ENCODE peak calls at places on chromosomes 13 and 19, in four cellular contexts. D is right atrium auricular region; N is HT1080; I is CD4-positive, alpha-beta T cell. V is an unnamed sample.

GRCh38 chr13:33932765-33933406 is 114.9 kb downstream of the RFC3 start:
- DNase-seq in N (no peak), I (no peak), D (no peak), V (no peak)

GRCh38 chr13:44305845-44306244 is 67.8 kb upstream of the SERP2 start:
- DNase-seq in D (no peak), N (no peak), I (no peak), V (no peak)

GRCh38 chr19:17889609-17890214 is 18.0 kb downstream of the SLC5A5 start:
- DNase-seq in D (no peak), I (no peak), N (peak), V (peak)

GRCh38 chr19:46591254-46591653 is 9.9 kb upstream of the CALM3 start:
- DNase-seq in D (no peak), I (no peak), N (no peak), V (no peak)

GRCh38 chr19:32599736-32600157 is 18.8 kb downstream of the PDCD5 start:
- DNase-seq in I (peak), D (no peak), N (no peak), V (peak)

GRCh38 chr13:101917475-101917810 is 465.0 kb downstream of the ITGBL1 start:
- DNase-seq in D (no peak), N (no peak), I (no peak), V (no peak)

GRCh38 chr13:21074601-21075302 is 13.4 kb upstream of the LATS2 start:
- DNase-seq in D (peak), I (no peak), N (no peak), V (no peak)

GRCh38 chr19:57056972-57057371 is 62.8 kb upstream of the USP29 start:
- DNase-seq in I (no peak), D (no peak), N (peak), V (no peak)

GRCh38 chr19:32916969-32917611 is 47.5 kb upstream of the SLC7A9 start:
- DNase-seq in N (no peak), I (no peak), D (no peak), V (no peak)

GRCh38 chr19:42512743-42513304 is 15.5 kb downstream of the CEACAM1 start:
- DNase-seq in I (no peak), D (no peak), N (no peak), V (no peak)

GRCh38 chr13:50584856-50585580 is 258.5 kb downstream of the DLEU7 start:
- DNase-seq in D (no peak), I (no peak), N (no peak), V (no peak)

GRCh38 chr13:114310961-114311360 is 3.3 kb upstream of the CHAMP1 start:
- DNase-seq in N (no peak), I (no peak), D (no peak), V (no peak)

GRCh38 chr19:49924004-49924880 is 4.8 kb upstream of the ATF5 start:
- DNase-seq in I (no peak), N (no peak), D (no peak), V (no peak)

GRCh38 chr19:3056454-3057016 is 5.8 kb downstream of the TLE5 start:
- DNase-seq in I (no peak), N (no peak), D (no peak), V (no peak)

GRCh38 chr19:38321646-38322323 is 2.1 kb downstream of the KCNK6 start:
- DNase-seq in D (peak), N (no peak), I (no peak), V (no peak)

V was measured in stromal cell of bone marrow.